ENCODE peak calls at places on chromosome 10, in six cellular contexts. One of them, this sample, is unnamed. For H3K36me3 and H3K4me1, the result is how much of the 10 kb centered on the place peaks cover.

GRCh38 chr10:131961777-131962450 is 19.8 kb downstream of the BNIP3 start:
- DNase-seq in sigmoid colon: peak
- DNase-seq in esophagus squamous epithelium: no peak
- DNase-seq in A673: peak
- DNase-seq in cardiac muscle cell: no peak
- DNase-seq in naive thymus-derived CD4-positive, alpha-beta T cell: no peak
- DNase-seq in this sample: no peak

GRCh38 chr10:74051729-74052342 is 53.9 kb downstream of the VCL start:
- DNase-seq in sigmoid colon: no peak
- DNase-seq in esophagus squamous epithelium: no peak
- DNase-seq in A673: no peak
- DNase-seq in cardiac muscle cell: no peak
- DNase-seq in naive thymus-derived CD4-positive, alpha-beta T cell: no peak
- DNase-seq in this sample: no peak

GRCh38 chr10:111598433-111599059 is 521.7 kb downstream of the ADRA2A start:
- DNase-seq in sigmoid colon: peak
- DNase-seq in esophagus squamous epithelium: no peak
- DNase-seq in A673: peak
- DNase-seq in cardiac muscle cell: peak
- DNase-seq in naive thymus-derived CD4-positive, alpha-beta T cell: peak
- DNase-seq in this sample: peak

GRCh38 chr10:73839276-73839966 is 28.0 kb upstream of the NDST2 start:
- DNase-seq in sigmoid colon: no peak
- DNase-seq in esophagus squamous epithelium: no peak
- DNase-seq in A673: no peak
- DNase-seq in cardiac muscle cell: no peak
- DNase-seq in naive thymus-derived CD4-positive, alpha-beta T cell: no peak
- DNase-seq in this sample: no peak

GRCh38 chr10:60820093-60820769 is 42.0 kb downstream of the CDK1 start:
- DNase-seq in sigmoid colon: no peak
- DNase-seq in esophagus squamous epithelium: no peak
- DNase-seq in A673: peak
- DNase-seq in cardiac muscle cell: peak
- DNase-seq in naive thymus-derived CD4-positive, alpha-beta T cell: no peak
- DNase-seq in this sample: no peak

GRCh38 chr10:129800796-129801340 is 163.2 kb downstream of the EBF3 start:
- DNase-seq in sigmoid colon: no peak
- DNase-seq in esophagus squamous epithelium: no peak
- DNase-seq in A673: no peak
- DNase-seq in cardiac muscle cell: no peak
- DNase-seq in naive thymus-derived CD4-positive, alpha-beta T cell: no peak
- DNase-seq in this sample: no peak

GRCh38 chr10:20694296-20694695 is 202.8 kb downstream of the NEBL start:
- DNase-seq in sigmoid colon: no peak
- DNase-seq in esophagus squamous epithelium: no peak
- DNase-seq in A673: no peak
- DNase-seq in cardiac muscle cell: no peak
- DNase-seq in naive thymus-derived CD4-positive, alpha-beta T cell: no peak
- DNase-seq in this sample: no peak

GRCh38 chr10:110822708-110823291 is 48.9 kb upstream of the PDCD4 start:
- DNase-seq in sigmoid colon: peak
- DNase-seq in esophagus squamous epithelium: no peak
- DNase-seq in A673: no peak
- DNase-seq in cardiac muscle cell: no peak
- DNase-seq in naive thymus-derived CD4-positive, alpha-beta T cell: no peak
- DNase-seq in this sample: no peak

GRCh38 chr10:3902809-3903410 is 117.9 kb upstream of the KLF6 start:
- DNase-seq in sigmoid colon: no peak
- DNase-seq in esophagus squamous epithelium: no peak
- DNase-seq in A673: no peak
- DNase-seq in cardiac muscle cell: peak
- DNase-seq in naive thymus-derived CD4-positive, alpha-beta T cell: no peak
- DNase-seq in this sample: no peak

GRCh38 chr10:21372651-21373410 is 152.7 kb downstream of the SKIDA1 start:
- DNase-seq in sigmoid colon: no peak
- DNase-seq in esophagus squamous epithelium: no peak
- DNase-seq in A673: peak
- DNase-seq in cardiac muscle cell: peak
- DNase-seq in naive thymus-derived CD4-positive, alpha-beta T cell: no peak
- DNase-seq in this sample: peak

GRCh38 chr10:113519616-113520015 is 33.2 kb upstream of the HABP2 start:
- DNase-seq in sigmoid colon: no peak
- DNase-seq in esophagus squamous epithelium: no peak
- DNase-seq in A673: no peak
- DNase-seq in cardiac muscle cell: no peak
- DNase-seq in naive thymus-derived CD4-positive, alpha-beta T cell: no peak
- DNase-seq in this sample: no peak

GRCh38 chr10:63365976-63366765 is 99.6 kb downstream of the JMJD1C start:
- DNase-seq in sigmoid colon: no peak
- DNase-seq in esophagus squamous epithelium: no peak
- DNase-seq in A673: no peak
- DNase-seq in cardiac muscle cell: no peak
- DNase-seq in naive thymus-derived CD4-positive, alpha-beta T cell: no peak
- DNase-seq in this sample: no peak

GRCh38 chr10:97683556-97684357 is 3.3 kb downstream of the AVPI1 start:
- DNase-seq in sigmoid colon: peak
- DNase-seq in esophagus squamous epithelium: no peak
- DNase-seq in A673: no peak
- DNase-seq in cardiac muscle cell: peak
- DNase-seq in naive thymus-derived CD4-positive, alpha-beta T cell: no peak
- DNase-seq in this sample: no peak

GRCh38 chr10:92572362-92573090 is 1.4 kb downstream of the IDE start:
- DNase-seq in sigmoid colon: no peak
- DNase-seq in esophagus squamous epithelium: no peak
- DNase-seq in A673: no peak
- DNase-seq in cardiac muscle cell: no peak
- DNase-seq in naive thymus-derived CD4-positive, alpha-beta T cell: no peak
- DNase-seq in this sample: no peak

GRCh38 chr10:52883996-52884871 is 111.7 kb upstream of the MBL2 start:
- DNase-seq in sigmoid colon: no peak
- DNase-seq in esophagus squamous epithelium: no peak
- DNase-seq in A673: peak
- DNase-seq in cardiac muscle cell: peak
- DNase-seq in naive thymus-derived CD4-positive, alpha-beta T cell: no peak
- DNase-seq in this sample: no peak

GRCh38 chr10:69721690-69722310 is 79.9 kb upstream of the COL13A1 start:
- DNase-seq in sigmoid colon: no peak
- DNase-seq in esophagus squamous epithelium: no peak
- DNase-seq in A673: peak
- DNase-seq in cardiac muscle cell: peak
- DNase-seq in naive thymus-derived CD4-positive, alpha-beta T cell: no peak
- DNase-seq in this sample: no peak

GRCh38 chr10:106551501-106551900 is 613.0 kb downstream of the SORCS1 start:
- DNase-seq in sigmoid colon: no peak
- DNase-seq in esophagus squamous epithelium: no peak
- DNase-seq in A673: peak
- DNase-seq in cardiac muscle cell: no peak
- DNase-seq in naive thymus-derived CD4-positive, alpha-beta T cell: no peak
- DNase-seq in this sample: no peak

GRCh38 chr10:59098387-59098786 is 78.1 kb upstream of the PHYHIPL start:
- DNase-seq in sigmoid colon: peak
- DNase-seq in esophagus squamous epithelium: no peak
- DNase-seq in A673: peak
- DNase-seq in cardiac muscle cell: peak
- DNase-seq in naive thymus-derived CD4-positive, alpha-beta T cell: no peak
- DNase-seq in this sample: no peak

GRCh38 chr10:59098811-59099452 is 77.5 kb upstream of the PHYHIPL start:
- DNase-seq in sigmoid colon: no peak
- DNase-seq in esophagus squamous epithelium: no peak
- DNase-seq in A673: peak
- DNase-seq in cardiac muscle cell: peak
- DNase-seq in naive thymus-derived CD4-positive, alpha-beta T cell: no peak
- DNase-seq in this sample: no peak

GRCh38 chr10:59102394-59102793 is 74.0 kb upstream of the PHYHIPL start:
- DNase-seq in sigmoid colon: no peak
- DNase-seq in esophagus squamous epithelium: no peak
- DNase-seq in A673: no peak
- DNase-seq in cardiac muscle cell: no peak
- DNase-seq in naive thymus-derived CD4-positive, alpha-beta T cell: no peak
- DNase-seq in this sample: no peak

GRCh38 chr10:59096631-59097030 is 79.8 kb upstream of the PHYHIPL start:
- DNase-seq in sigmoid colon: no peak
- DNase-seq in esophagus squamous epithelium: no peak
- DNase-seq in A673: no peak
- DNase-seq in cardiac muscle cell: no peak
- DNase-seq in naive thymus-derived CD4-positive, alpha-beta T cell: no peak
- DNase-seq in this sample: no peak

DNA sequence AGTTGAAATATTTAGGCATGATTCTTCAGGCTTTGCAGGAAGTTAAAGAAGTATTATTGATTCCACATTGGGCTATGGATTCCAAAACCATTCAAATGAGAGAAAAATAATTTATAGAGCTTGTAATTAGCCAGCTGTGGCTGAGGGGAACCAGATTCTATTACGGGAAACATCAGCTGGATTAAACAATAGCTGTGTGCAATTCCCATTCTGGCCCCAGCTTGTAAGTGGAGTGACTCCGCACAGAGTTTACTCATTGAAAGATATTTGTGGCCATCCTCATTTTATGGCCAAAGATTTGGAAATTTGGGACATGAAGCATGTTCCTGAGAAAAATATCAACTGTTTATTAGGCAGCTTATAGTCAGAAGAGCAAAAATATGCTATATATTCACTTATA is 76.9 kb upstream of the PHYHIPL start:
- DNase-seq in sigmoid colon: peak
- DNase-seq in esophagus squamous epithelium: no peak
- DNase-seq in A673: peak
- DNase-seq in cardiac muscle cell: no peak
- DNase-seq in naive thymus-derived CD4-positive, alpha-beta T cell: no peak
- DNase-seq in this sample: no peak
- H3K4me3 ChIP-seq in sigmoid colon: no peak
- H3K4me3 ChIP-seq in esophagus squamous epithelium: no peak
- H3K4me3 ChIP-seq in A673: no peak
- H3K4me3 ChIP-seq in cardiac muscle cell: no peak
- H3K4me3 ChIP-seq in naive thymus-derived CD4-positive, alpha-beta T cell: no peak
- H3K4me3 ChIP-seq in this sample: no peak

GRCh38 chr10:125085281-125085680 is 75.1 kb downstream of the CTBP2 start:
- DNase-seq in sigmoid colon: peak
- DNase-seq in esophagus squamous epithelium: no peak
- DNase-seq in A673: no peak
- DNase-seq in cardiac muscle cell: peak
- DNase-seq in naive thymus-derived CD4-positive, alpha-beta T cell: no peak
- DNase-seq in this sample: no peak
- H3K36me3 ChIP-seq in sigmoid colon: under half
- H3K36me3 ChIP-seq in esophagus squamous epithelium: under half
- H3K36me3 ChIP-seq in A673: under half
- H3K36me3 ChIP-seq in cardiac muscle cell: under half
- H3K36me3 ChIP-seq in naive thymus-derived CD4-positive, alpha-beta T cell: under half
- H3K36me3 ChIP-seq in this sample: under half

DNA sequence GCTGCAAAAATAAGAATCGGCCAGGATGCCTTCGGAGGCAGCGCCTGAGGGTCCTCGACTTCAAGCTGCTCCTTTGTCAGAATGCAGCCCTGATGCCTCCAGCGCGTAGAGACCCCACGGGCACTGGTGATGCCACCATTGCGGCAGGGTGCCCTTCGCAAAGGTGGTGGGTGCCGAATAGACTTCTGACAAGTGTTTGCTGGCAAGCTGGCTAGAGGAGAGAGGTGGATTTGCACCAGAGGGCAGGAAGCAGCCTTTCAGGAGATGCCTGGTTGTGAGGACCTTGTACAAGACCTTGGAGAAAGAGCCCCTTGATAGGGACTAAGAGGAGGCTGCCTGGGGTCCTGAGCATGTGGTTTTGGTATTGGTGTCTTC is 103.2 kb upstream of the PPIF start:
- DNase-seq in sigmoid colon: no peak
- DNase-seq in esophagus squamous epithelium: no peak
- DNase-seq in A673: no peak
- DNase-seq in cardiac muscle cell: no peak
- DNase-seq in naive thymus-derived CD4-positive, alpha-beta T cell: no peak
- DNase-seq in this sample: no peak
- H3K4me1 ChIP-seq in sigmoid colon: under half
- H3K4me1 ChIP-seq in esophagus squamous epithelium: half or more
- H3K4me1 ChIP-seq in A673: under half
- H3K4me1 ChIP-seq in cardiac muscle cell: under half
- H3K4me1 ChIP-seq in naive thymus-derived CD4-positive, alpha-beta T cell: half or more
- H3K4me1 ChIP-seq in this sample: under half

DNA sequence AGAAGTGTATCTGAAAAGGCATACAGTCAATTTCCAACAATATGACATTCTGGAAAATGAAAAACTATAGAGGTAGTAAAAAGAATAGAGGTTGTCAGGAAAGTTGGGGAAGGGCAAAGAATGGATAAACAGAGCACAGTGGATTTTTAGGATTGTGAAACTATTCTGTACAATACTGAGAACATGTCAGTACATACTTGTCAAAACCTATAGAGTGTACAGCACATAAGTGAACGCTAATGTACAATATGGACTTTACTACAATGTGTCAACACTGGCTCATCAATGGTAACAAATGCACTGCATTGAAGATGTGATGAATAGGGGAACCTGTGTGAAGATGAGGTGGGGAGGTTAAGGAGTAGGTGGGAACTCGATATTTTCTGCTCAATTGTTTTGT is 483.0 kb upstream of the PFKP start:
- DNase-seq in sigmoid colon: no peak
- DNase-seq in esophagus squamous epithelium: no peak
- DNase-seq in A673: no peak
- DNase-seq in cardiac muscle cell: no peak
- DNase-seq in naive thymus-derived CD4-positive, alpha-beta T cell: no peak
- DNase-seq in this sample: no peak
- H3K4me3 ChIP-seq in sigmoid colon: no peak
- H3K4me3 ChIP-seq in esophagus squamous epithelium: no peak
- H3K4me3 ChIP-seq in A673: no peak
- H3K4me3 ChIP-seq in cardiac muscle cell: no peak
- H3K4me3 ChIP-seq in naive thymus-derived CD4-positive, alpha-beta T cell: no peak
- H3K4me3 ChIP-seq in this sample: no peak

DNA sequence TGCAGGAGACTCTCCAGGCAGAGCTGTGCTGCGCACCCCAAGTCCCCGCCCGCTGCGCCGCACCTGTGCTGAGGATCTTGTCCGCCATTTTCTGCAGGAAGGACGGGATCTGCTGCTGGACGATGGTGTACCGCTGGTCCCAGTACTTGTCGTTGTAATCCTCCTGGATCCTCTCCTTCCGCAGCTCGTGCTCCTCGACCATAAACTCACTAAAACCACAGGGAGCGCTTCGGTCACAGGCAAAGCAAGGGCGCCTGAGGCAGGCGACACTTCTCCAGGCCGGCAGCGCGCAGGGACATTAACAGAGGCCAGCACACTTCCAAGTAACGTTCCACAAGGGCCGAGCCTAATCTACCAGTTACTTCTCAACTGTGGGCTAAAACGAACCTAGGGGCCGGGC is 13.1 kb upstream of the ADAM8 start:
- DNase-seq in sigmoid colon: no peak
- DNase-seq in esophagus squamous epithelium: no peak
- DNase-seq in A673: no peak
- DNase-seq in cardiac muscle cell: no peak
- DNase-seq in naive thymus-derived CD4-positive, alpha-beta T cell: no peak
- DNase-seq in this sample: no peak
- H3K36me3 ChIP-seq in sigmoid colon: under half
- H3K36me3 ChIP-seq in esophagus squamous epithelium: half or more
- H3K36me3 ChIP-seq in A673: under half
- H3K36me3 ChIP-seq in cardiac muscle cell: under half
- H3K36me3 ChIP-seq in naive thymus-derived CD4-positive, alpha-beta T cell: half or more
- H3K36me3 ChIP-seq in this sample: under half